ENCODE peak calls at places on chromosomes 1 and 21, in nine cellular contexts. T is psoas muscle; X is naive thymus-derived CD4-positive, alpha-beta T cell; S is adrenal gland; J is CD8-positive, alpha-beta T cell; D is body of pancreas; W is IMR-90; Y is transverse colon; Q is GM23338. Z is an unnamed sample. For H3K36me3, the result is how much of the 10 kb centered on the place peaks cover.

GRCh38 chr1:66403031-66403731 is 130.8 kb upstream of the SGIP1 start:
- DNase-seq in W (no peak), D (no peak), S (no peak), Q (peak), X (no peak), J (no peak), T (no peak), Y (no peak), Z (peak)

GRCh38 chr1:218353656-218354055 is 8.5 kb downstream of the TGFB2 start:
- DNase-seq in T (no peak), X (no peak), J (no peak), Y (no peak), Q (no peak), D (no peak), W (no peak), S (no peak), Z (no peak)

GRCh38 chr1:206583461-206584264 is 28.6 kb downstream of the EIF2D start:
- DNase-seq in D (peak), S (peak), T (peak), Y (peak), W (peak), J (peak), X (peak), Q (peak), Z (peak)

GRCh38 chr1:20487236-20487590 is 1.2 kb upstream of the CAMK2N1 start:
- DNase-seq in S (no peak), Y (no peak), W (no peak), X (no peak), J (no peak), D (no peak), Q (peak), T (no peak), Z (no peak)

GRCh38 chr1:33916786-33917185 is 52.9 kb downstream of the HMGB4 start:
- DNase-seq in D (no peak), X (no peak), W (no peak), S (no peak), J (no peak), Y (no peak), Q (no peak), T (no peak), Z (no peak)

GRCh38 chr1:29633784-29634183 is 397.5 kb downstream of the PTPRU start:
- DNase-seq in W (no peak), J (no peak), T (no peak), S (no peak), Q (no peak), Y (no peak), X (no peak), D (no peak), Z (no peak)

GRCh38 chr1:218350909-218351616 is 5.9 kb downstream of the TGFB2 start:
- DNase-seq in Q (no peak), Y (no peak), D (no peak), J (no peak), S (no peak), X (no peak), T (no peak), W (peak), Z (no peak)

GRCh38 chr1:84998642-84999280 is 1.8 kb upstream of the MCOLN2 start:
- DNase-seq in S (no peak), D (no peak), J (peak), T (no peak), Y (peak), X (peak), W (peak), Q (peak), Z (no peak)

GRCh38 chr1:54499097-54500029 is 48.7 kb upstream of the ACOT11 start:
- DNase-seq in T (no peak), W (peak), J (no peak), Q (peak), X (peak), D (peak), S (no peak), Y (peak), Z (no peak)

GRCh38 chr1:156500847-156501686 is 492 bp upstream of the MEF2D start:
- DNase-seq in Y (peak), T (peak), D (peak), X (peak), Q (peak), W (peak), S (peak), J (peak), Z (peak)

GRCh38 chr1:156502749-156503671 is 2.4 kb upstream of the MEF2D start:
- DNase-seq in S (peak), Y (peak), W (peak), Q (peak), J (no peak), D (peak), T (peak), X (no peak), Z (peak)

GRCh38 chr1:156503672-156504055 is 3.1 kb upstream of the MEF2D start:
- DNase-seq in T (no peak), J (no peak), Y (no peak), X (no peak), S (no peak), Q (no peak), W (peak), D (no peak), Z (no peak)

GRCh38 chr1:156500578-156500846 is at the start of gene MEF2D:
- DNase-seq in Y (no peak), D (no peak), W (no peak), T (no peak), J (no peak), X (no peak), S (no peak), Q (no peak), Z (no peak)

DNA sequence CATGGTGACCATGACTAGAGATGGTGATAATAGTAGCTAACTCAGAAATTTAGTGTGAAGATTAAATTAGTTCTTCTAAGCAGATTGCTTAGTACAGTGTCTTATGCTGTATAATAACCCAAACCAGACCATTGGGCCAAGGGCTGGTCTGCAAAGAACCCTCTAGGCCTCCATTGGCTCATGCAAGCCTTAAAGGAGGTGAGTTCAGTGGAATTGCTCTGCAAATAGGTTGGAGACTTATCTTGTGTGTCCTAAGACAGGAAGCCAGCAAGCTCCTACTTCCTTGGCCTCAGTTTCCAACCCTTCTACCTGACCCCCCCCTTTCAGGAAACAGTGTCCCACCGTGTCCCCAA is 1.8 kb upstream of the MEF2D start:
- DNase-seq in Y (no peak), Q (no peak), S (peak), J (no peak), T (no peak), W (no peak), D (no peak), X (no peak), Z (no peak)
- H3K4me3 ChIP-seq in Y (no peak), Q (peak), S (no peak), J (peak), T (peak), W (no peak), D (no peak), X (peak), Z (peak)

DNA sequence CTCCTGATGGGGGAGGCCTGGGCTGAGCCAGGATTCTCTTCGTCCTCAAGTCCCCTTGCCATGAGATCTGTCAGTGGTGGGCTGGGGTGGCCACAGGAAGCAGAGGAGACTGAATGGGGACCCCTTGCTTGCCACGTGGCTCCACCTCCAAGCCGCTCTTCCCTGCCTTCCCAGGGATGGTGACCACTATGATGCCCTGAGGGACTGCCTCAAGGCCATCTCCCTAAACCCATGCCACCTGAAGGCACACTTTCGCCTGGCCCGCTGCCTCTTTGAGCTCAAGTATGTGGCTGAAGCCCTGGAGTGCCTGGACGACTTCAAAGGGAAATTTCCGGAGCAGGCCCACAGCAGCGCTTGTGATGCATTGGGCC is 20.9 kb upstream of the TMEM222 start:
- DNase-seq in W (no peak), Q (no peak), S (no peak), J (no peak), T (no peak), D (no peak), X (no peak), Y (no peak), Z (no peak)
- H3K36me3 ChIP-seq in W (under half), Q (under half), S (half or more), J (under half), T (half or more), D (under half), X (under half), Y (under half), Z (under half)

DNA sequence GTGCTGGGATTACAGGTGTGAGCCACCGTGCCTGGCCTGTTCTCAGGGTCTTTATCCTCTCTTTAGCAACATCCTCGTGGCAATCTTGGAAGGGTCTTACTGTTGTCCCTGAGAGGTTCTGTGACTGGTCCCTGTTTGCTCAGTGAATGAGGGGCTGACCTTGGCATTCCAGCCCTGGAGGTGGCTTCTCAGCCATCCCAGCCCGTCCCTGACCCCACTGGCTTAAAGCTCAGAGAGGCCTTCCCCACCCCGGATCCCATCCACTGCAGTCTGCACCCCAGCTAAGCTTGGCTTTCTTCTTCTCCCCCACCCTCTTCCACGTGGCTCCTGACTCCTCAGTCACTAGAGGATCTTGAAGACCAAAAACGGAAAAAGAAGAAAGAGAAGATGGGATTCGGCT is 88.3 kb upstream of the TMEM51 start:
- DNase-seq in S (no peak), W (no peak), T (no peak), Q (no peak), D (no peak), Y (no peak), J (no peak), X (no peak), Z (no peak)
- H3K4me3 ChIP-seq in S (no peak), W (no peak), T (no peak), Q (no peak), D (no peak), Y (no peak), J (no peak), X (no peak), Z (no peak)

DNA sequence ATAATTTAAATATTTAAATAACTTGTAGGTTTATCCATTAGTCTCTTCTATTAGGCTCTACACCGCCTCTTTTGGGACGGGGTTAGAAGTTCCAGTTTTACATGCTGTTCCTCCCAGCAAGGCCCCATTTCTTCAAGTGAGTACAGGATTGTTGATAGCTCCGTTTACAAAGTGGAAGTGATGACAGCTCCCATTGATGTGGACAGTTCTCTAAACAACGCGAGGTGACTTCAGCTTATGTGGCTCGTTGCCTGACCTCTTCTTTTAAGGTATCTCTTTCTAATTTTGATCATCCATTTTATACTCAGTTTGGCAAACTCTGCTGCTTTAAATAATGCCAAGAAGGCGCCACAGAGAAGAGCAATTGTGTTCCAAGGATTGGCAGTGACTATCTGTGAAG is 49.7 kb downstream of the PACC1 start:
- DNase-seq in J (no peak), T (no peak), W (peak), Y (no peak), X (no peak), Q (no peak), S (no peak), D (no peak), Z (no peak)
- H3K36me3 ChIP-seq in J (under half), T (half or more), W (under half), Y (under half), X (under half), Q (under half), S (under half), D (under half), Z (half or more)

DNA sequence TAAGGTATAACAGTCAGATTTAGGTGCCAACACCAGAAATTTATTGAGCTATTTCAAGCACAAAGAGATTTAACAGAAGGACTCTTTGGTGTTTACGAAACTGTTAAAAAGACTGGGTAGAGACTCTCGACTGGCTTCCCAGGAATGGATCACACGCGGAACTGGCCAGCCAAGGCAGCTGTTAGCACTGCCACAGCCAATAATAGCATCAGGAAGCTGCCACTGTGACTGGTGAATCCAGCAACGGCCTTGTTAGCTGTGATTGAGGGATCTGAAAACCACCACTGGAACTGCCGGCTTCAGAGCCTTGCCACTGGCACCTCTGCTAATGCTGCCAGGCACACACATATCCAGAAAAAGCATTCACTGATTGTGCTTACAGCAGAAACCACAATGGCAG is 10.6 kb upstream of the SIM2 start:
- DNase-seq in Y (no peak), W (no peak), D (no peak), X (no peak), Q (no peak), S (no peak), T (no peak), J (no peak), Z (no peak)
- H3K4me3 ChIP-seq in Y (no peak), W (no peak), D (no peak), X (no peak), Q (no peak), S (no peak), T (no peak), J (no peak), Z (no peak)

Z was measured in heart right ventricle.